ENCODE peak calls at places on chromosomes 12 and 14, in six cellular contexts. F, R, O, K, N and T are unnamed samples.
A peak's percentile ranks its signal among the peaks of the same experiment; 100 is the strongest.

GRCh38 chr12:48068457-48068856 is 37.4 kb downstream of the SENP1 start:
- DNase-seq in N (no peak), F (no peak), K (no peak), R (no peak), O (no peak), T (no peak)

GRCh38 chr14:56115471-56115870 is 2.7 kb upstream of the PELI2 start:
- DNase-seq in F (no peak), N (no peak), K (no peak), R (no peak), O (no peak), T (no peak)

GRCh38 chr12:113152196-113152834 is 2.8 kb downstream of the CFAP73 start:
- DNase-seq in K (no peak), O (no peak), N (no peak), F (no peak), R (no peak), T (no peak)

GRCh38 chr12:41073633-41074576 is 114.2 kb upstream of the PDZRN4 start:
- DNase-seq in R (no peak), O (no peak), K (no peak), N (no peak), F (no peak), T (no peak)

GRCh38 chr14:50954811-50955372 is 10.6 kb upstream of the PYGL start:
- DNase-seq in O (no peak), R (no peak), F (peak; percentile 81), N (no peak), K (no peak), T (peak; percentile 67)

GRCh38 chr12:60977966-60978365 is 1282.2 kb upstream of the USP15 start:
- DNase-seq in O (no peak), R (no peak), N (peak; percentile 21), F (no peak), K (no peak), T (peak; percentile 6)

GRCh38 chr12:26782372-26783132 is 50.4 kb downstream of the ITPR2 start:
- DNase-seq in N (no peak), F (no peak), O (no peak), R (no peak), K (no peak), T (no peak)

GRCh38 chr12:113469893-113470743 is 1.6 kb downstream of the LHX5 start:
- DNase-seq in R (no peak), N (peak; percentile 38), O (no peak), K (no peak), F (no peak), T (no peak)

GRCh38 chr14:94016446-94016976 is 9.6 kb upstream of the OTUB2 start:
- DNase-seq in N (no peak), K (no peak), F (no peak), O (no peak), R (no peak), T (no peak)

GRCh38 chr12:128729628-128730121 is 94.1 kb downstream of the SLC15A4 start:
- DNase-seq in F (peak; percentile 14), N (no peak), O (no peak), K (no peak), R (no peak), T (no peak)

GRCh38 chr14:100159865-100160533 is 554 bp upstream of the DEGS2 start:
- DNase-seq in N (no peak), F (no peak), O (no peak), K (no peak), R (no peak), T (no peak)

GRCh38 chr12:52199294-52199920 is 7.6 kb upstream of the KRT80 start:
- DNase-seq in R (no peak), O (no peak), N (no peak), F (no peak), K (no peak), T (no peak)

GRCh38 chr12:62893276-62893675 is 41.7 kb downstream of the PPM1H start:
- DNase-seq in K (no peak), F (no peak), O (no peak), R (no peak), N (no peak), T (no peak)

GRCh38 chr14:23028800-23029199 is 5.9 kb downstream of the PSMB5 start:
- DNase-seq in O (no peak), R (no peak), K (no peak), N (no peak), F (peak; percentile 52), T (no peak)

GRCh38 chr14:21300892-21301291 is 21.0 kb downstream of the RPGRIP1 start:
- DNase-seq in O (peak; percentile 6), R (no peak), K (no peak), N (peak; percentile 24), F (no peak), T (no peak)

GRCh38 chr12:117595751-117596150 is 234.3 kb upstream of the NOS1 start:
- DNase-seq in N (no peak), F (no peak), O (no peak), R (no peak), K (no peak), T (no peak)

GRCh38 chr14:49999216-49999761 is 106.4 kb downstream of the ARF6 start:
- DNase-seq in O (peak; percentile 73), R (peak; percentile 90), N (no peak), K (no peak), F (peak; percentile 89), T (peak; percentile 96)

GRCh38 chr14:33941727-33942126 is 9.1 kb downstream of the EGLN3 start:
- DNase-seq in K (no peak), N (no peak), R (no peak), O (no peak), F (no peak), T (no peak)

GRCh38 chr12:53063708-53064612 is 14.1 kb downstream of the TNS2 start:
- DNase-seq in K (no peak), N (no peak), O (no peak), R (peak; percentile 66), F (peak; percentile 98), T (peak; percentile 68)

GRCh38 chr12:126353604-126354003 is 1288.4 kb downstream of the AACS start:
- DNase-seq in N (no peak), K (no peak), R (no peak), O (no peak), F (peak; percentile 16), T (no peak)

GRCh38 chr14:61362072-61362750 is 40.8 kb downstream of the PRKCH start:
- DNase-seq in R (no peak), O (no peak), K (no peak), N (no peak), F (no peak), T (no peak)

GRCh38 chr14:69543341-69544249 is 31.1 kb downstream of the CCDC177 start:
- DNase-seq in F (peak; percentile 98), K (peak; percentile 4), O (peak; percentile 13), N (no peak), R (peak; percentile 51), T (peak; percentile 77)

GRCh38 chr14:56119221-56119967 is 1.2 kb downstream of the PELI2 start:
- DNase-seq in K (no peak), N (peak; percentile 39), O (no peak), R (peak; percentile 53), F (peak; percentile 25), T (peak; percentile 53)

GRCh38 chr12:65779091-65779642 is 45.1 kb upstream of the HMGA2 start:
- DNase-seq in O (no peak), R (no peak), F (peak; percentile 51), K (no peak), N (peak; percentile 12), T (peak; percentile 34)

GRCh38 chr12:89707623-89707991 is 1.0 kb downstream of the ATP2B1 start:
- DNase-seq in F (no peak), K (no peak), N (peak; percentile 38), O (peak; percentile 13), R (peak; percentile 46), T (peak; percentile 45)

GRCh38 chr12:70049596-70050360 is 193.5 kb upstream of the CNOT2 start:
- DNase-seq in K (no peak), F (no peak), R (peak; percentile 58), N (no peak), O (no peak), T (no peak)

GRCh38 chr12:91975891-91976290 is 169.8 kb downstream of the BTG1 start:
- DNase-seq in O (no peak), K (no peak), N (no peak), R (no peak), F (no peak), T (no peak)

GRCh38 chr12:7079826-7080125 is 12.5 kb downstream of the C1R start:
- DNase-seq in R (no peak), N (no peak), F (peak; percentile 78), O (no peak), K (no peak), T (peak; percentile 82)

GRCh38 chr14:69152181-69152943 is 557 bp downstream of the DCAF5 start:
- DNase-seq in N (peak; percentile 42), R (peak; percentile 60), F (peak; percentile 40), O (no peak), K (no peak), T (peak; percentile 55)

GRCh38 chr12:127623362-127623761 is 643.6 kb upstream of the TMEM132C start:
- DNase-seq in O (no peak), N (no peak), F (no peak), R (no peak), K (no peak), T (no peak)

GRCh38 chr12:11981174-11981733 is 89.5 kb upstream of the BCL2L14 start:
- DNase-seq in N (no peak), F (peak; percentile 24), R (no peak), O (peak; percentile 28), K (peak; percentile 2), T (no peak)